ENCODE peak calls at places on chromosomes 4 and X, in seven cellular contexts. H is HCT116, L is mammary epithelial cell, J is OCI-LY7, Q is endothelial cell, B is cardiac fibroblast, D is astrocyte of the spinal cord. R is an unnamed sample.

GRCh38 chr4:40308528-40309122 is 26.5 kb upstream of the CHRNA9 start:
- DNase-seq in H (no peak), L (no peak), J (no peak), Q (no peak), B (no peak), D (no peak), R (no peak)

GRCh38 chr4:169361741-169362140 is 91.0 kb upstream of the SH3RF1 start:
- DNase-seq in H (no peak), L (no peak), J (no peak), Q (no peak), B (no peak), D (no peak), R (no peak)

GRCh38 chr4:122117743-122118142 is 34.4 kb upstream of the BLTP1 start:
- DNase-seq in H (no peak), L (peak; percentile 33), J (no peak), Q (no peak), B (peak; percentile 40), D (peak; percentile 5), R (no peak)

GRCh38 chr4:147056951-147057630 is 111.4 kb upstream of the TTC29 start:
- DNase-seq in H (no peak), L (no peak), J (peak; percentile 12), Q (no peak), B (peak; percentile 53), D (peak; percentile 56), R (no peak)

GRCh38 chr4:59655996-59656395 is 1544.1 kb upstream of the ADGRL3 start:
- DNase-seq in H (no peak), L (no peak), J (no peak), Q (no peak), B (no peak), D (no peak), R (no peak)

GRCh38 chr4:187283306-187283705 is 559.6 kb upstream of the FAT1 start:
- DNase-seq in H (no peak), L (no peak), J (no peak), Q (no peak), B (peak; percentile 26), D (no peak), R (no peak)

GRCh38 chr4:73669410-73670183 is 49.4 kb upstream of the RASSF6 start:
- DNase-seq in H (no peak), L (no peak), J (no peak), Q (no peak), B (no peak), D (no peak), R (no peak)

GRCh38 chr4:41339812-41340809 is 83.4 kb downstream of the UCHL1 start:
- DNase-seq in H (no peak), L (no peak), J (no peak), Q (peak; percentile 46), B (no peak), D (peak; percentile 54), R (no peak)

GRCh38 chr4:86043755-86044592 is 315.9 kb downstream of the MAPK10 start:
- DNase-seq in H (peak; percentile 37), L (peak; percentile 29), J (peak; percentile 57), Q (peak; percentile 44), B (peak; percentile 82), D (peak; percentile 68), R (no peak)

GRCh38 chr4:105473340-105474109 is at the start of gene PPA2:
- DNase-seq in H (peak; percentile 78), L (peak; percentile 89), J (peak; percentile 93), Q (peak; percentile 73), B (peak; percentile 91), D (peak; percentile 91), R (peak; percentile 92)

GRCh38 chr4:182928061-182928460 is 10.9 kb upstream of the DCTD start:
- DNase-seq in H (no peak), L (no peak), J (no peak), Q (peak; percentile 32), B (no peak), D (no peak), R (no peak)

GRCh38 chr4:155539746-155540145 is 126.9 kb upstream of the GUCY1A1 start:
- DNase-seq in H (no peak), L (no peak), J (no peak), Q (no peak), B (peak; percentile 44), D (peak; percentile 36), R (no peak)

GRCh38 chr4:749771-750666 is 44.4 kb downstream of the PCGF3 start:
- DNase-seq in H (no peak), L (no peak), J (no peak), Q (no peak), B (peak; percentile 95), D (peak; percentile 77), R (no peak)

GRCh38 chr4:17646693-17647092 is 32.3 kb downstream of the MED28 start:
- DNase-seq in H (no peak), L (no peak), J (no peak), Q (no peak), B (no peak), D (no peak), R (no peak)

GRCh38 chr4:117324851-117325491 is 239.6 kb upstream of the TRAM1L1 start:
- DNase-seq in H (peak; percentile 49), L (peak; percentile 98), J (no peak), Q (no peak), B (peak; percentile 26), D (peak; percentile 97), R (no peak)

GRCh38 chr4:116217781-116218180 is 867.6 kb downstream of the TRAM1L1 start:
- DNase-seq in H (no peak), L (peak; percentile 63), J (no peak), Q (no peak), B (no peak), D (peak; percentile 37), R (no peak)

GRCh38 chrX:130887392-130887791 is 15.6 kb downstream of the ENOX2 start:
- DNase-seq in H (no peak), L (no peak), J (no peak), Q (no peak), B (no peak), D (no peak), R (no peak)

GRCh38 chr4:80215449-80216052 is 18.2 kb downstream of the PRDM8 start:
- DNase-seq in H (no peak), L (no peak), J (peak; percentile 40), Q (no peak), B (peak; percentile 60), D (peak; percentile 66), R (no peak)

GRCh38 chrX:131791608-131792355 is 231.3 kb upstream of the STK26 start:
- DNase-seq in H (no peak), L (no peak), J (no peak), Q (no peak), B (no peak), D (no peak), R (no peak)

GRCh38 chr4:78682090-78682489 is 94.1 kb upstream of the BMP2K start:
- DNase-seq in H (no peak), L (no peak), J (no peak), Q (no peak), B (no peak), D (no peak), R (no peak)

GRCh38 chr4:112523008-112523440 is 7.0 kb upstream of the NEUROG2 start:
- DNase-seq in H (no peak), L (peak; percentile 29), J (peak; percentile 69), Q (peak; percentile 77), B (peak; percentile 26), D (peak; percentile 45), R (peak; percentile 68)

GRCh38 chrX:70808942-70809940 is 99.3 kb downstream of the TEX11 start:
- DNase-seq in H (no peak), L (no peak), J (no peak), Q (no peak), B (no peak), D (no peak), R (no peak)

GRCh38 chr4:8039290-8039689 is 99.6 kb upstream of the AFAP1 start:
- DNase-seq in H (no peak), L (no peak), J (no peak), Q (peak; percentile 37), B (no peak), D (no peak), R (no peak)

DNA sequence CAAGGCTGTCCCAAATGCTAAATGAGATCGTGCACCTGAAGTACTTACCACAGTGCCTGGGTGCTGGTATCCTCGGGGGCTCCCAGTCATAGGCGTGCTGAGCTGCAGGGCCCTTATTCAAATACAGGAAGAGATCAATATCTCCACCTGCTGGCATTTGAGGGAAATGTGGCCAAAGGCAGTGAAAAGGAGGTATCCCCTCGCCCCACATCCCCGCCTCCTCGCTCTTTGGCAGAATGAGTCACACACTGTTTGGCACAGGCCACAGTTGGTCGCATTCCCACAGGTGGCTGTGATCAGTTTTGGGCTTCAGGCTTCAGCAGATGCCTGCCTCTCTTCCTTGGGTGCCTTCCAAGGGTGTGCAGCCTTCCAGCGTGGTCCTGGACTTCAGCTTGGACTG is 28.4 kb downstream of the ZNF185 start:
- DNase-seq in H (peak; percentile 64), L (peak; percentile 68), J (peak; percentile 70), Q (peak; percentile 38), B (peak; percentile 67), D (peak; percentile 69), R (peak; percentile 73)
- TF ChIP-seq CTCF in H (peak; percentile 50), L (peak; percentile 52), J (peak; percentile 71), Q (no peak), B (peak; percentile 43), D (peak; percentile 62), R (peak; percentile 43)

DNA sequence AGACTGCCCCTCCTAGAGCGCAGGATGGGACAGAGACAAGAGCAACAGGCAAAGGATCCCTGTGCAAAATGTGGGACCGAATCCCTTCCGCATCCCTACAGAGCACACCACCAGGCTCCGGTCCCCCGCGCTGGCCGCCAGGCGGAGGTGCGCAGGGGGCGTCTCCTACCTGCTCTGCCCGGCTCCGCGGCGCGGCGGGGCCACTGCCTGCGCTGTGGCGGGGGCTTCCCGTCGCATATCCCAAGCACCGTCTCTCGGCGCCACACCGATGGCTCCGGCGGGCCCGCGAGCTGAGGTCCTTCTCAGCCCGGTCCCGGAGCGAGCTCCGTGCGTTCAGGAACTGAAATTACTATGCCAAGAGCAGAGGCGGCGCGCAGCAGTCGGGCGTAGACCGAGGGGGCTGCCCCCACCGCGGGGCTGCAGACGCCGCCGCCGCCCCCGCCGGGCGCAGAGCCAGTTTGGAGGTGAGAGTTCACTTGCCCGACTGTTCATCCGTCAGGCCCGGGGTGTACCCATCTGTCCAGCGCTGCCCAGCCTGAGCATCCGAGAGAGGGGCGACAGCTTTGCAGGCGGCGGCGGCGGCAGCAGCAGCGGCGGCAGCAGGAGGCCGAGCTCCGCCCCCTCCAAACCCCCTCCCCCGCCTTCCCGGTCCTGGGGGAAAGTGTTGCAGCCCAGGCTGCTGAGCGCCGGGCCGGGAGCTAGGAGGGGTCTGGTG is at the start of gene GPRIN3:
- DNase-seq in H (no peak), L (no peak), J (peak; percentile 67), Q (peak; percentile 57), B (no peak), D (peak; percentile 10), R (peak; percentile 58)
- TF ChIP-seq CTCF in H (no peak), L (no peak), J (no peak), Q (no peak), B (peak; percentile 2), D (no peak), R (no peak)

DNA sequence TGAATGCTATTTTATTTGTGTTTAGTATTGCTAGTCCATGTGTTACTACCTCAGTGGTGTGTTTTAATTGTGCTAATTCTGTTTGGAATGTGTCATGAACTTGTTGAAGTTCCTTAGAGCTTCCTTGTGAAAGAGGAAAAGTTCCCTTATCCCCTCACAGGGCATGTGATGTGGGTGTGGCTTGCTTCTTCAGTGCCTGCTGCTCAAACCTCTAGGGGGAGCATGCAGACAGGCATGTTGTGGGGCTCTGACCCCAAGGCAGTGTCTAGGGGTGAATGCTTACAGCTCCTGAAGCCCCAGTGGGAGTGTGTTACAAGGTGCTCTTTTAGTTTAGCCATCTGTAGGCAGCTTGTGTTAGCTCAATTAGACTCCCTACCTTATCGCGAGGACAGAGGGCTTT is 86.5 kb downstream of the MAGED4 start:
- DNase-seq in H (no peak), L (peak; percentile 9), J (peak; percentile 32), Q (peak; percentile 15), B (peak; percentile 7), D (no peak), R (no peak)
- TF ChIP-seq CTCF in H (no peak), L (peak; percentile 25), J (peak; percentile 64), Q (no peak), B (peak; percentile 26), D (peak; percentile 37), R (peak; percentile 16)

GRCh38 chr4:102578819-102579218 is 77.7 kb downstream of the NFKB1 start:
- DNase-seq in H (no peak), L (no peak), J (no peak), Q (peak; percentile 33), B (no peak), D (peak; percentile 14), R (no peak)
- TF ChIP-seq CTCF in H (no peak), L (no peak), J (peak; percentile 28), Q (peak; percentile 37), B (no peak), D (no peak), R (no peak)

R was measured in GM13976.